ENCODE peak calls at places on chromosome 10, in ten cellular contexts. V, S, M, C, E, D, B, P, L and H are unnamed samples.

GRCh38 chr10:63767512-63767911 is 246.3 kb downstream of the REEP3 start:
- DNase-seq in V (no peak), S (no peak), M (no peak), C (no peak), E (no peak), D (no peak), B (peak), P (no peak), L (peak), H (no peak)

GRCh38 chr10:61842755-61843497 is 58.6 kb upstream of the ARID5B start:
- DNase-seq in V (no peak), S (no peak), M (peak), C (no peak), E (peak), D (no peak), B (peak), P (no peak), L (peak), H (no peak)

GRCh38 chr10:51445587-51445986 is 253.8 kb downstream of the CSTF2T start:
- DNase-seq in V (no peak), S (no peak), M (no peak), C (no peak), E (no peak), D (no peak), B (no peak), P (no peak), L (no peak), H (no peak)

GRCh38 chr10:87750001-87750651 is 67.9 kb downstream of the ATAD1 start:
- DNase-seq in V (no peak), S (no peak), M (peak), C (no peak), E (peak), D (no peak), B (peak), P (no peak), L (peak), H (no peak)

GRCh38 chr10:127962205-127962604 is 55.3 kb downstream of the PTPRE start:
- DNase-seq in V (no peak), S (no peak), M (no peak), C (no peak), E (no peak), D (no peak), B (no peak), P (no peak), L (no peak), H (no peak)

GRCh38 chr10:102452672-102453340 is 1.5 kb upstream of the C10orf95 start:
- DNase-seq in V (no peak), S (peak), M (peak), C (no peak), E (peak), D (no peak), B (peak), P (no peak), L (peak), H (no peak)

GRCh38 chr10:128044961-128045832 is 81.0 kb downstream of the MKI67 start:
- DNase-seq in V (no peak), S (no peak), M (no peak), C (no peak), E (no peak), D (no peak), B (no peak), P (no peak), L (no peak), H (no peak)

GRCh38 chr10:3485287-3485686 is 299.7 kb downstream of the KLF6 start:
- DNase-seq in V (no peak), S (no peak), M (no peak), C (no peak), E (no peak), D (no peak), B (no peak), P (no peak), L (no peak), H (no peak)

GRCh38 chr10:78570633-78571032 is 498.1 kb upstream of the ZMIZ1 start:
- DNase-seq in V (no peak), S (no peak), M (no peak), C (no peak), E (no peak), D (no peak), B (no peak), P (no peak), L (no peak), H (no peak)

GRCh38 chr10:7519351-7519750 is 108.5 kb upstream of the SFMBT2 start:
- DNase-seq in V (no peak), S (no peak), M (no peak), C (no peak), E (no peak), D (no peak), B (no peak), P (no peak), L (no peak), H (no peak)

GRCh38 chr10:78170026-78170475 is 136.4 kb downstream of the RPS24 start:
- DNase-seq in V (no peak), S (no peak), M (peak), C (no peak), E (peak), D (no peak), B (no peak), P (no peak), L (peak), H (peak)

GRCh38 chr10:70786799-70787415 is 1.7 kb upstream of the TBATA start:
- DNase-seq in V (no peak), S (no peak), M (peak), C (no peak), E (no peak), D (no peak), B (no peak), P (no peak), L (peak), H (peak)

GRCh38 chr10:116084166-116084565 is 188.8 kb downstream of the GFRA1 start:
- DNase-seq in V (no peak), S (no peak), M (no peak), C (no peak), E (no peak), D (no peak), B (no peak), P (no peak), L (no peak), H (no peak)

GRCh38 chr10:88989824-88990527 is 622 bp upstream of the FAS start:
- DNase-seq in V (no peak), S (no peak), M (peak), C (no peak), E (peak), D (peak), B (peak), P (no peak), L (peak), H (peak)

GRCh38 chr10:97479939-97480338 is 18.3 kb downstream of the MMS19 start:
- DNase-seq in V (no peak), S (no peak), M (no peak), C (no peak), E (no peak), D (no peak), B (no peak), P (no peak), L (no peak), H (no peak)

GRCh38 chr10:49330127-49330665 is 31.2 kb downstream of the C10orf71 start:
- DNase-seq in V (no peak), S (no peak), M (no peak), C (no peak), E (no peak), D (no peak), B (no peak), P (no peak), L (no peak), H (no peak)

GRCh38 chr10:48199580-48200377 is 74.7 kb downstream of the FRMPD2 start:
- DNase-seq in V (no peak), S (no peak), M (peak), C (no peak), E (peak), D (no peak), B (peak), P (no peak), L (peak), H (peak)

DNA sequence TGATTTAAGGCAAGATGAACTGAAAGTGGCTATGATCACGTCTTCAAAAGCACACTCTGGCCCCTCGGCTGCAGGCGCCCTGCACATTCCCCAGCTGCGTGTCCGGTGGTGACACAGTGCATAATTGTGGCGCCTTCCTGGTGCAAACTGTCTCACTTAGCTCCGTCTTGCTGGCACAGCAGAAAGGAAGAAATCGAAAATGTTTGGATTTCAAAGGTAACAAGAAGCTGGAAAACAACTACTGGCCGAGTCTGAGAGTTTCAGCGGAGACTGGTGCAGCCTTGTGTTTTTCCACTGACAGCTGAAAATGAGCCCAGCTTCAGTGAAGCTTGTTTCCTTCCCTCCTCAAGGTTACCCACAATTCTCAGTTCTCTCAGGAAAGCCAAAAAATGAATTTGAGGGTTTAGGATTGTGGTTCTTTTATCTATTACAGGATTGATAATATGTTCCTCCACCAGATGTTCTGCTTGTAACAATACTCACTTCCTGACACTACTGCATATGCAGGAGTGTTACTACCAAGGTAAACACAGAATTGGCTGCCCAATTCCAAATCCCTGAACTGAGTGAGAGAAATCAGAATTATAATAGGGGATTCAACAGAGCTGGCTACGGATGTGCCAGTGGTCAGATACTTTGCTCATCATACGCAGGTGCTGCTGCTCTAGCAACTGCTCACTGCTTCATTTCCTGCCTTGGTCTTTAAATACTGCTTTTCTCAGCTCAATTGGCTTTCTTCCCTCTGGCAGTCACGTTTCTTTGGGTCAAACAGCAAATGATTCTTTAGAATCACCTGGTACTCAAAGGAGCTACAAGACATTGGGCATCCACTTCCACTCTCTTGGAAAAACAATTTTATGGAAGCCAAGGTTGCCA is 63.7 kb downstream of the TRUB1 start:
- DNase-seq in V (peak), S (peak), M (no peak), C (no peak), E (no peak), D (no peak), B (peak), P (peak), L (peak), H (no peak)
- H3K4me3 ChIP-seq in V (peak), S (peak), M (peak), C (no peak), E (peak), D (no peak), B (peak), P (peak), L (no peak), H (peak)

GRCh38 chr10:43781480-43782361 is 133.0 kb upstream of the ZNF32 start:
- DNase-seq in V (no peak), S (no peak), M (no peak), C (no peak), E (no peak), D (no peak), B (no peak), P (peak), L (peak), H (no peak)
- H3K4me3 ChIP-seq in V (no peak), S (no peak), M (no peak), C (no peak), E (no peak), D (no peak), B (no peak), P (peak), L (no peak), H (no peak)

GRCh38 chr10:93380043-93380565 is 102.0 kb downstream of the MYOF start:
- DNase-seq in V (no peak), S (no peak), M (no peak), C (no peak), E (no peak), D (no peak), B (no peak), P (no peak), L (no peak), H (no peak)

GRCh38 chr10:93384006-93384405 is 98.1 kb downstream of the MYOF start:
- DNase-seq in V (no peak), S (no peak), M (no peak), C (peak), E (no peak), D (no peak), B (no peak), P (no peak), L (no peak), H (no peak)

GRCh38 chr10:93386496-93387369 is 95.4 kb downstream of the MYOF start:
- DNase-seq in V (peak), S (no peak), M (peak), C (no peak), E (no peak), D (no peak), B (peak), P (peak), L (peak), H (no peak)

GRCh38 chr10:93379366-93380042 is 102.6 kb downstream of the MYOF start:
- DNase-seq in V (no peak), S (no peak), M (peak), C (no peak), E (no peak), D (no peak), B (peak), P (no peak), L (peak), H (no peak)

DNA sequence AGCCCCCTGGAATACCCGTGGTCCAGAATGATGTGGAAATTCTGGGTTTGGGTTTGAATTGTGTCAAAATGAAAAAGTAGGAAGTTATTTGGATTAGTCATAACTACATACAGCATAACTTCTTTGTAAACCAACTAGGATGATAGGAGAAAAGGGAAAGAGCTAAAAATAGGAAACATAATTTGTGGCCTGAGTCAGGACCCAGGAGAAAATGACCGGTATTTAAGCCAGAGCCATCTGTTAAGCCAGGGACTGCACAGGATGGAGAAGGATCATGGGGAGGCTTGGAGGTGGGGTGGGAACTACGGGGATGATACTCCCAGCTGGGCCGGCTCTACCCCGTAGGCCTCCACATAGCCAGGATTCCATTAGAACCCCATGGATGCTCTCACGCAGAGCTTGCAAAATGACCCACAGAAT is 98.6 kb downstream of the MYOF start:
- DNase-seq in V (peak), S (peak), M (peak), C (no peak), E (peak), D (no peak), B (peak), P (no peak), L (peak), H (peak)
- H3K4me3 ChIP-seq in V (no peak), S (no peak), M (no peak), C (no peak), E (no peak), D (no peak), B (no peak), P (no peak), L (no peak), H (no peak)

GRCh38 chr10:12719365-12719764 is 282.1 kb downstream of the CCDC3 start:
- DNase-seq in V (peak), S (no peak), M (no peak), C (no peak), E (no peak), D (peak), B (peak), P (no peak), L (peak), H (no peak)

GRCh38 chr10:12717981-12718707 is 283.4 kb downstream of the CCDC3 start:
- DNase-seq in V (no peak), S (no peak), M (no peak), C (no peak), E (no peak), D (no peak), B (peak), P (no peak), L (peak), H (no peak)

GRCh38 chr10:12720217-12720981 is 281.1 kb downstream of the CCDC3 start:
- DNase-seq in V (peak), S (peak), M (peak), C (peak), E (peak), D (peak), B (peak), P (no peak), L (peak), H (peak)

GRCh38 chr10:12723240-12723639 is 278.3 kb downstream of the CCDC3 start:
- DNase-seq in V (no peak), S (no peak), M (no peak), C (no peak), E (no peak), D (no peak), B (no peak), P (no peak), L (no peak), H (no peak)

GRCh38 chr10:12721334-12721733 is 280.2 kb downstream of the CCDC3 start:
- DNase-seq in V (no peak), S (no peak), M (no peak), C (no peak), E (no peak), D (no peak), B (no peak), P (no peak), L (no peak), H (no peak)
- H3K4me3 ChIP-seq in V (no peak), S (no peak), M (no peak), C (no peak), E (no peak), D (no peak), B (no peak), P (no peak), L (no peak), H (no peak)